ENCODE peak calls at places on chromosomes 5 and 9, in nine cellular contexts. One of them, this sample, is unnamed.

GRCh38 chr5:156815988-156816599 is 34.0 kb upstream of the PPP1R2B start:
- DNase-seq in kidney glomerular epithelial cell: peak
- DNase-seq in ascending aorta: no peak
- DNase-seq in HepG2: peak
- DNase-seq in H7: peak
- DNase-seq in left ventricle myocardium inferior: no peak
- DNase-seq in NCI-H1092: no peak
- DNase-seq in T-helper 2 cell: no peak
- DNase-seq in HCEC 1CT: peak
- DNase-seq in this sample: no peak

GRCh38 chr9:122944960-122945888 is 4.4 kb downstream of the RABGAP1 start:
- DNase-seq in T-helper 2 cell: no peak
- DNase-seq in ascending aorta: no peak
- DNase-seq in left ventricle myocardium inferior: no peak
- DNase-seq in HepG2: no peak
- DNase-seq in H7: no peak
- DNase-seq in NCI-H1092: no peak
- DNase-seq in HCEC 1CT: peak
- DNase-seq in kidney glomerular epithelial cell: no peak
- DNase-seq in this sample: no peak

GRCh38 chr9:86713456-86713855 is 233.8 kb downstream of the GAS1 start:
- DNase-seq in H7: no peak
- DNase-seq in NCI-H1092: no peak
- DNase-seq in T-helper 2 cell: no peak
- DNase-seq in ascending aorta: no peak
- DNase-seq in HepG2: no peak
- DNase-seq in HCEC 1CT: peak
- DNase-seq in left ventricle myocardium inferior: no peak
- DNase-seq in kidney glomerular epithelial cell: peak
- DNase-seq in this sample: no peak

GRCh38 chr9:20630241-20630943 is 8.1 kb upstream of the MLLT3 start:
- DNase-seq in HepG2: no peak
- DNase-seq in HCEC 1CT: no peak
- DNase-seq in left ventricle myocardium inferior: no peak
- DNase-seq in kidney glomerular epithelial cell: no peak
- DNase-seq in NCI-H1092: no peak
- DNase-seq in H7: no peak
- DNase-seq in ascending aorta: no peak
- DNase-seq in T-helper 2 cell: no peak
- DNase-seq in this sample: no peak

GRCh38 chr5:159504106-159504856 is 174.0 kb upstream of the IL12B start:
- DNase-seq in H7: no peak
- DNase-seq in NCI-H1092: no peak
- DNase-seq in HepG2: no peak
- DNase-seq in left ventricle myocardium inferior: no peak
- DNase-seq in HCEC 1CT: peak
- DNase-seq in kidney glomerular epithelial cell: no peak
- DNase-seq in ascending aorta: no peak
- DNase-seq in T-helper 2 cell: no peak
- DNase-seq in this sample: no peak

GRCh38 chr5:178334856-178335255 is 102.3 kb upstream of the PHYKPL start:
- DNase-seq in HCEC 1CT: no peak
- DNase-seq in H7: no peak
- DNase-seq in T-helper 2 cell: no peak
- DNase-seq in NCI-H1092: no peak
- DNase-seq in HepG2: no peak
- DNase-seq in kidney glomerular epithelial cell: no peak
- DNase-seq in ascending aorta: no peak
- DNase-seq in left ventricle myocardium inferior: no peak
- DNase-seq in this sample: peak

GRCh38 chr5:110817437-110817836 is 78.6 kb downstream of the SLC25A46 start:
- DNase-seq in kidney glomerular epithelial cell: no peak
- DNase-seq in H7: no peak
- DNase-seq in HCEC 1CT: peak
- DNase-seq in ascending aorta: no peak
- DNase-seq in NCI-H1092: no peak
- DNase-seq in HepG2: no peak
- DNase-seq in T-helper 2 cell: no peak
- DNase-seq in left ventricle myocardium inferior: no peak
- DNase-seq in this sample: no peak

GRCh38 chr9:126932871-126933321 is 18.3 kb downstream of the RALGPS1 start:
- DNase-seq in ascending aorta: no peak
- DNase-seq in left ventricle myocardium inferior: no peak
- DNase-seq in HepG2: no peak
- DNase-seq in T-helper 2 cell: no peak
- DNase-seq in HCEC 1CT: no peak
- DNase-seq in NCI-H1092: no peak
- DNase-seq in kidney glomerular epithelial cell: no peak
- DNase-seq in H7: peak
- DNase-seq in this sample: no peak

GRCh38 chr5:35857606-35858205 is 1.0 kb downstream of the IL7R start:
- DNase-seq in left ventricle myocardium inferior: no peak
- DNase-seq in T-helper 2 cell: no peak
- DNase-seq in HCEC 1CT: peak
- DNase-seq in NCI-H1092: no peak
- DNase-seq in kidney glomerular epithelial cell: peak
- DNase-seq in ascending aorta: no peak
- DNase-seq in HepG2: no peak
- DNase-seq in H7: no peak
- DNase-seq in this sample: no peak

GRCh38 chr5:1726956-1727355 is 72.7 kb downstream of the MRPL36 start:
- DNase-seq in left ventricle myocardium inferior: no peak
- DNase-seq in kidney glomerular epithelial cell: no peak
- DNase-seq in HCEC 1CT: no peak
- DNase-seq in HepG2: no peak
- DNase-seq in H7: no peak
- DNase-seq in T-helper 2 cell: no peak
- DNase-seq in ascending aorta: no peak
- DNase-seq in NCI-H1092: no peak
- DNase-seq in this sample: no peak

GRCh38 chr5:111697215-111697614 is 59.8 kb downstream of the NREP start:
- DNase-seq in HCEC 1CT: no peak
- DNase-seq in NCI-H1092: no peak
- DNase-seq in ascending aorta: no peak
- DNase-seq in kidney glomerular epithelial cell: no peak
- DNase-seq in T-helper 2 cell: no peak
- DNase-seq in HepG2: no peak
- DNase-seq in left ventricle myocardium inferior: no peak
- DNase-seq in H7: no peak
- DNase-seq in this sample: no peak

GRCh38 chr9:96553070-96553469 is 66.6 kb downstream of the CDC14B start:
- DNase-seq in HepG2: no peak
- DNase-seq in ascending aorta: no peak
- DNase-seq in left ventricle myocardium inferior: no peak
- DNase-seq in kidney glomerular epithelial cell: peak
- DNase-seq in H7: no peak
- DNase-seq in HCEC 1CT: peak
- DNase-seq in T-helper 2 cell: no peak
- DNase-seq in NCI-H1092: no peak
- DNase-seq in this sample: no peak

GRCh38 chr5:170562166-170562565 is 58.3 kb downstream of the KCNIP1 start:
- DNase-seq in T-helper 2 cell: no peak
- DNase-seq in left ventricle myocardium inferior: no peak
- DNase-seq in H7: no peak
- DNase-seq in kidney glomerular epithelial cell: no peak
- DNase-seq in HCEC 1CT: no peak
- DNase-seq in ascending aorta: no peak
- DNase-seq in NCI-H1092: no peak
- DNase-seq in HepG2: no peak
- DNase-seq in this sample: no peak

GRCh38 chr9:134689320-134690181 is 47.9 kb downstream of the COL5A1 start:
- DNase-seq in H7: peak
- DNase-seq in HepG2: peak
- DNase-seq in ascending aorta: no peak
- DNase-seq in T-helper 2 cell: no peak
- DNase-seq in HCEC 1CT: peak
- DNase-seq in kidney glomerular epithelial cell: peak
- DNase-seq in NCI-H1092: no peak
- DNase-seq in left ventricle myocardium inferior: peak
- DNase-seq in this sample: peak

GRCh38 chr5:150017606-150018005 is 17.1 kb downstream of the HMGXB3 start:
- DNase-seq in kidney glomerular epithelial cell: no peak
- DNase-seq in H7: no peak
- DNase-seq in T-helper 2 cell: no peak
- DNase-seq in NCI-H1092: no peak
- DNase-seq in HCEC 1CT: peak
- DNase-seq in ascending aorta: no peak
- DNase-seq in left ventricle myocardium inferior: no peak
- DNase-seq in HepG2: no peak
- DNase-seq in this sample: no peak

GRCh38 chr5:32487424-32487823 is 42.9 kb upstream of the ZFR start:
- DNase-seq in T-helper 2 cell: no peak
- DNase-seq in ascending aorta: no peak
- DNase-seq in HCEC 1CT: no peak
- DNase-seq in HepG2: no peak
- DNase-seq in left ventricle myocardium inferior: no peak
- DNase-seq in H7: no peak
- DNase-seq in kidney glomerular epithelial cell: no peak
- DNase-seq in NCI-H1092: no peak
- DNase-seq in this sample: no peak

GRCh38 chr5:139215176-139215975 is 17.2 kb upstream of the SIL1 start:
- DNase-seq in HCEC 1CT: no peak
- DNase-seq in H7: peak
- DNase-seq in T-helper 2 cell: no peak
- DNase-seq in left ventricle myocardium inferior: no peak
- DNase-seq in HepG2: no peak
- DNase-seq in kidney glomerular epithelial cell: no peak
- DNase-seq in NCI-H1092: no peak
- DNase-seq in ascending aorta: no peak
- DNase-seq in this sample: no peak

GRCh38 chr9:107024193-107024592 is 161.2 kb downstream of the ZNF462 start:
- DNase-seq in left ventricle myocardium inferior: no peak
- DNase-seq in ascending aorta: no peak
- DNase-seq in HCEC 1CT: no peak
- DNase-seq in HepG2: no peak
- DNase-seq in T-helper 2 cell: no peak
- DNase-seq in H7: no peak
- DNase-seq in NCI-H1092: no peak
- DNase-seq in kidney glomerular epithelial cell: peak
- DNase-seq in this sample: no peak

GRCh38 chr5:89421035-89421434 is 538.1 kb upstream of the MEF2C start:
- DNase-seq in H7: no peak
- DNase-seq in kidney glomerular epithelial cell: peak
- DNase-seq in HepG2: no peak
- DNase-seq in HCEC 1CT: peak
- DNase-seq in ascending aorta: no peak
- DNase-seq in left ventricle myocardium inferior: no peak
- DNase-seq in T-helper 2 cell: no peak
- DNase-seq in NCI-H1092: no peak
- DNase-seq in this sample: no peak

GRCh38 chr9:91162784-91163440 is 198.8 kb downstream of the AUH start:
- DNase-seq in kidney glomerular epithelial cell: no peak
- DNase-seq in T-helper 2 cell: no peak
- DNase-seq in NCI-H1092: no peak
- DNase-seq in H7: peak
- DNase-seq in ascending aorta: peak
- DNase-seq in HCEC 1CT: peak
- DNase-seq in left ventricle myocardium inferior: no peak
- DNase-seq in HepG2: no peak
- DNase-seq in this sample: peak

GRCh38 chr5:5886812-5887486 is 464.5 kb downstream of the ICE1 start:
- DNase-seq in H7: peak
- DNase-seq in HCEC 1CT: no peak
- DNase-seq in ascending aorta: no peak
- DNase-seq in HepG2: peak
- DNase-seq in left ventricle myocardium inferior: no peak
- DNase-seq in T-helper 2 cell: no peak
- DNase-seq in kidney glomerular epithelial cell: no peak
- DNase-seq in NCI-H1092: no peak
- DNase-seq in this sample: peak

GRCh38 chr5:14518638-14519037 is 63.0 kb upstream of the OTULINL start:
- DNase-seq in HCEC 1CT: no peak
- DNase-seq in left ventricle myocardium inferior: no peak
- DNase-seq in kidney glomerular epithelial cell: no peak
- DNase-seq in T-helper 2 cell: no peak
- DNase-seq in H7: no peak
- DNase-seq in ascending aorta: no peak
- DNase-seq in NCI-H1092: no peak
- DNase-seq in HepG2: no peak
- DNase-seq in this sample: no peak

GRCh38 chr5:73816656-73817420 is 190.8 kb downstream of the ARHGEF28 start:
- DNase-seq in HCEC 1CT: peak
- DNase-seq in ascending aorta: no peak
- DNase-seq in NCI-H1092: no peak
- DNase-seq in left ventricle myocardium inferior: no peak
- DNase-seq in T-helper 2 cell: no peak
- DNase-seq in H7: no peak
- DNase-seq in HepG2: no peak
- DNase-seq in kidney glomerular epithelial cell: peak
- DNase-seq in this sample: no peak

GRCh38 chr5:119405444-119405843 is 46.9 kb upstream of the HSD17B4 start:
- DNase-seq in ascending aorta: no peak
- DNase-seq in left ventricle myocardium inferior: no peak
- DNase-seq in NCI-H1092: no peak
- DNase-seq in H7: no peak
- DNase-seq in kidney glomerular epithelial cell: no peak
- DNase-seq in HCEC 1CT: no peak
- DNase-seq in T-helper 2 cell: no peak
- DNase-seq in HepG2: no peak
- DNase-seq in this sample: no peak

GRCh38 chr5:56148453-56148971 is 84.6 kb downstream of the ANKRD55 start:
- DNase-seq in H7: no peak
- DNase-seq in HCEC 1CT: no peak
- DNase-seq in left ventricle myocardium inferior: no peak
- DNase-seq in ascending aorta: no peak
- DNase-seq in NCI-H1092: peak
- DNase-seq in HepG2: no peak
- DNase-seq in kidney glomerular epithelial cell: no peak
- DNase-seq in T-helper 2 cell: no peak
- DNase-seq in this sample: no peak

GRCh38 chr9:126117631-126118030 is 209.0 kb upstream of the MVB12B start:
- DNase-seq in T-helper 2 cell: no peak
- DNase-seq in H7: no peak
- DNase-seq in HepG2: no peak
- DNase-seq in left ventricle myocardium inferior: no peak
- DNase-seq in NCI-H1092: no peak
- DNase-seq in HCEC 1CT: no peak
- DNase-seq in ascending aorta: no peak
- DNase-seq in kidney glomerular epithelial cell: no peak
- DNase-seq in this sample: no peak

GRCh38 chr5:36079200-36079761 is 12.6 kb upstream of the UGT3A2 start:
- DNase-seq in HCEC 1CT: peak
- DNase-seq in NCI-H1092: peak
- DNase-seq in H7: peak
- DNase-seq in HepG2: peak
- DNase-seq in ascending aorta: no peak
- DNase-seq in T-helper 2 cell: no peak
- DNase-seq in left ventricle myocardium inferior: no peak
- DNase-seq in kidney glomerular epithelial cell: peak
- DNase-seq in this sample: no peak

GRCh38 chr5:175598774-175599173 is 59.1 kb upstream of the HRH2 start:
- DNase-seq in NCI-H1092: no peak
- DNase-seq in ascending aorta: no peak
- DNase-seq in H7: no peak
- DNase-seq in kidney glomerular epithelial cell: no peak
- DNase-seq in T-helper 2 cell: no peak
- DNase-seq in HCEC 1CT: no peak
- DNase-seq in left ventricle myocardium inferior: no peak
- DNase-seq in HepG2: no peak
- DNase-seq in this sample: no peak

GRCh38 chr9:23492126-23493002 is 333.7 kb downstream of the ELAVL2 start:
- DNase-seq in H7: peak
- DNase-seq in NCI-H1092: peak
- DNase-seq in T-helper 2 cell: no peak
- DNase-seq in kidney glomerular epithelial cell: peak
- DNase-seq in ascending aorta: no peak
- DNase-seq in left ventricle myocardium inferior: no peak
- DNase-seq in HCEC 1CT: peak
- DNase-seq in HepG2: peak
- DNase-seq in this sample: no peak

GRCh38 chr9:136047775-136048559 is 47.1 kb downstream of the NACC2 start:
- DNase-seq in kidney glomerular epithelial cell: no peak
- DNase-seq in HepG2: no peak
- DNase-seq in HCEC 1CT: no peak
- DNase-seq in left ventricle myocardium inferior: no peak
- DNase-seq in H7: peak
- DNase-seq in NCI-H1092: no peak
- DNase-seq in T-helper 2 cell: no peak
- DNase-seq in ascending aorta: no peak
- DNase-seq in this sample: no peak

GRCh38 chr5:138712324-138712723 is 40.9 kb upstream of the CTNNA1 start:
- DNase-seq in HCEC 1CT: no peak
- DNase-seq in HepG2: no peak
- DNase-seq in NCI-H1092: no peak
- DNase-seq in ascending aorta: no peak
- DNase-seq in kidney glomerular epithelial cell: no peak
- DNase-seq in left ventricle myocardium inferior: no peak
- DNase-seq in H7: no peak
- DNase-seq in T-helper 2 cell: no peak
- DNase-seq in this sample: no peak